ENCODE peak calls at places on chromosomes 3 and 15, in six cellular contexts. K is hepatocyte, T is adipocyte, C is ELR, D is GDM1, O is posterior cingulate gyrus. R is an unnamed sample.

GRCh38 chr15:84702961-84703482 is 12.9 kb downstream of the SEC11A start:
- DNase-seq in K (peak), T (no peak), C (no peak), D (no peak), O (no peak), R (peak)

GRCh38 chr3:141412087-141412935 is 44.0 kb downstream of the ZBTB38 start:
- DNase-seq in K (peak), T (peak), C (peak), D (no peak), O (no peak), R (peak)

GRCh38 chr3:46470831-46471230 is 6.1 kb upstream of the LTF start:
- DNase-seq in K (no peak), T (no peak), C (no peak), D (no peak), O (no peak), R (no peak)

GRCh38 chr3:152853196-152853595 is 18.3 kb downstream of the P2RY1 start:
- DNase-seq in K (no peak), T (no peak), C (peak), D (no peak), O (no peak), R (no peak)

GRCh38 chr15:30041868-30042267 is 40.9 kb upstream of the GOLGA8J start:
- DNase-seq in K (no peak), T (no peak), C (no peak), D (no peak), O (no peak), R (no peak)

GRCh38 chr3:141456328-141456689 is 30.5 kb upstream of the RASA2 start:
- DNase-seq in K (no peak), T (no peak), C (peak), D (no peak), O (no peak), R (no peak)

GRCh38 chr3:186824430-186825139 is 17.9 kb upstream of the ADIPOQ start:
- DNase-seq in K (no peak), T (no peak), C (no peak), D (no peak), O (no peak), R (no peak)

GRCh38 chr3:184562875-184563568 is 1.4 kb downstream of the EPHB3 start:
- DNase-seq in K (peak), T (no peak), C (no peak), D (no peak), O (peak), R (peak)

GRCh38 chr15:85124173-85124572 is 142.5 kb downstream of the PDE8A start:
- DNase-seq in K (no peak), T (no peak), C (no peak), D (no peak), O (no peak), R (no peak)

GRCh38 chr15:41104234-41104633 is 11.8 kb downstream of the INO80 start:
- DNase-seq in K (no peak), T (peak), C (peak), D (no peak), O (no peak), R (peak)

GRCh38 chr15:19973718-19974117 is 567.9 kb downstream of the GOLGA6L6 start:
- DNase-seq in K (no peak), T (no peak), C (no peak), D (peak), O (no peak), R (no peak)

GRCh38 chr15:66405605-66406004 is 18.9 kb downstream of the MAP2K1 start:
- DNase-seq in K (no peak), T (peak), C (no peak), D (no peak), O (no peak), R (no peak)

GRCh38 chr3:172513488-172513887 is 9.7 kb downstream of the TNFSF10 start:
- DNase-seq in K (no peak), T (no peak), C (peak), D (no peak), O (no peak), R (no peak)

GRCh38 chr15:65400760-65401606 is 21.8 kb downstream of the IGDCC4 start:
- DNase-seq in K (peak), T (peak), C (peak), D (peak), O (no peak), R (peak)

GRCh38 chr3:49411550-49411967 is 217 bp downstream of the RHOA start:
- DNase-seq in K (peak), T (no peak), C (no peak), D (no peak), O (no peak), R (no peak)